ENCODE peak calls at places on chromosome 22, in seven cellular contexts. A is endothelial cell of umbilical vein, M is H1, H is MM.1S, J is IMR-90, W is PC-3, V is neural progenitor cell. B is an unnamed sample.
A peak's percentile ranks its signal among the peaks of the same experiment; 100 is the strongest.

GRCh38 chr22:24512043-24512442 is 16.9 kb downstream of the UPB1 start:
- DNase-seq in A (no peak), M (no peak), H (no peak), J (no peak), W (no peak), V (no peak), B (peak; percentile 32)

GRCh38 chr22:45512363-45512762 is 9.7 kb downstream of the FBLN1 start:
- DNase-seq in A (no peak), M (no peak), H (no peak), J (no peak), W (no peak), V (no peak), B (no peak)

GRCh38 chr22:30424471-30425326 is 869 bp upstream of the MTFP1 start:
- DNase-seq in A (no peak), M (no peak), H (peak; percentile 40), J (peak; percentile 28), W (no peak), V (peak; percentile 57), B (peak; percentile 60)

GRCh38 chr22:45341503-45341902 is 31.8 kb downstream of the FAM118A start:
- DNase-seq in A (no peak), M (no peak), H (no peak), J (no peak), W (no peak), V (no peak), B (no peak)

GRCh38 chr22:28438183-28438778 is 241.4 kb downstream of the TTC28 start:
- DNase-seq in A (no peak), M (no peak), H (no peak), J (no peak), W (no peak), V (no peak), B (no peak)

GRCh38 chr22:35538801-35539321 is 1.8 kb upstream of the RASD2 start:
- DNase-seq in A (no peak), M (no peak), H (peak; percentile 44), J (no peak), W (peak; percentile 64), V (peak; percentile 55), B (no peak)

GRCh38 chr22:31626427-31627150 is 35.4 kb downstream of the PISD start:
- DNase-seq in A (no peak), M (no peak), H (no peak), J (no peak), W (no peak), V (no peak), B (no peak)

GRCh38 chr22:42990131-42990838 is 24.7 kb downstream of the PACSIN2 start:
- DNase-seq in A (peak; percentile 56), M (no peak), H (no peak), J (peak; percentile 89), W (peak; percentile 86), V (peak; percentile 26), B (no peak)

GRCh38 chr22:28103596-28103995 is 184.5 kb upstream of the PITPNB start:
- DNase-seq in A (no peak), M (no peak), H (no peak), J (no peak), W (no peak), V (no peak), B (no peak)

GRCh38 chr22:28332410-28332809 is 347.2 kb downstream of the TTC28 start:
- DNase-seq in A (no peak), M (no peak), H (no peak), J (peak; percentile 28), W (no peak), V (no peak), B (no peak)

GRCh38 chr22:42901790-42902508 is 44.9 kb upstream of the ARFGAP3 start:
- DNase-seq in A (no peak), M (no peak), H (no peak), J (no peak), W (no peak), V (no peak), B (no peak)

GRCh38 chr22:28955817-28956216 is 72.4 kb downstream of the ZNRF3 start:
- DNase-seq in A (no peak), M (no peak), H (peak; percentile 96), J (no peak), W (no peak), V (no peak), B (no peak)

GRCh38 chr22:28283025-28283654 is 364.1 kb upstream of the PITPNB start:
- DNase-seq in A (peak; percentile 73), M (no peak), H (no peak), J (peak; percentile 52), W (no peak), V (no peak), B (no peak)

GRCh38 chr22:47395481-47395880 is 633.0 kb downstream of the TBC1D22A start:
- DNase-seq in A (no peak), M (no peak), H (no peak), J (peak; percentile 2), W (peak; percentile 82), V (no peak), B (peak; percentile 40)

GRCh38 chr22:44752285-44753188 is at the start of gene ARHGAP8:
- DNase-seq in A (no peak), M (no peak), H (no peak), J (no peak), W (peak; percentile 43), V (peak; percentile 38), B (peak; percentile 87)

GRCh38 chr22:44057411-44057987 is 33.4 kb downstream of the PARVB start:
- DNase-seq in A (no peak), M (no peak), H (no peak), J (no peak), W (no peak), V (no peak), B (no peak)

GRCh38 chr22:50705851-50706351 is 32.1 kb upstream of the ACR start:
- DNase-seq in A (no peak), M (no peak), H (no peak), J (no peak), W (no peak), V (no peak), B (peak; percentile 69)

GRCh38 chr22:41818011-41818410 is 14.9 kb upstream of the SREBF2 start:
- DNase-seq in A (no peak), M (no peak), H (no peak), J (no peak), W (no peak), V (no peak), B (no peak)

GRCh38 chr22:46085831-46086576 is 64.3 kb upstream of the PPARA start:
- DNase-seq in A (no peak), M (no peak), H (no peak), J (no peak), W (peak; percentile 90), V (no peak), B (peak; percentile 95)

GRCh38 chr22:42172385-42173172 is 42.0 kb upstream of the CYP2D6 start:
- DNase-seq in A (no peak), M (no peak), H (no peak), J (peak; percentile 58), W (no peak), V (no peak), B (no peak)

GRCh38 chr22:43742551-43742950 is 69.6 kb downstream of the EFCAB6 start:
- DNase-seq in A (no peak), M (no peak), H (no peak), J (no peak), W (no peak), V (no peak), B (no peak)

GRCh38 chr22:43014062-43014875 is 680 bp downstream of the PACSIN2 start:
- DNase-seq in A (peak; percentile 29), M (no peak), H (peak; percentile 14), J (no peak), W (peak; percentile 34), V (peak; percentile 80), B (peak; percentile 88)

GRCh38 chr22:36911887-36912661 is 1.4 kb upstream of the CSF2RB start:
- DNase-seq in A (peak; percentile 15), M (no peak), H (no peak), J (no peak), W (no peak), V (no peak), B (no peak)

GRCh38 chr22:36912694-36913430 is 566 bp upstream of the CSF2RB start:
- DNase-seq in A (no peak), M (no peak), H (no peak), J (no peak), W (no peak), V (no peak), B (no peak)

GRCh38 chr22:36914383-36914752 is 940 bp downstream of the CSF2RB start:
- DNase-seq in A (no peak), M (no peak), H (peak; percentile 79), J (no peak), W (no peak), V (no peak), B (no peak)

GRCh38 chr22:36916034-36916433 is 2.6 kb downstream of the CSF2RB start:
- DNase-seq in A (no peak), M (no peak), H (no peak), J (no peak), W (no peak), V (no peak), B (no peak)

DNA sequence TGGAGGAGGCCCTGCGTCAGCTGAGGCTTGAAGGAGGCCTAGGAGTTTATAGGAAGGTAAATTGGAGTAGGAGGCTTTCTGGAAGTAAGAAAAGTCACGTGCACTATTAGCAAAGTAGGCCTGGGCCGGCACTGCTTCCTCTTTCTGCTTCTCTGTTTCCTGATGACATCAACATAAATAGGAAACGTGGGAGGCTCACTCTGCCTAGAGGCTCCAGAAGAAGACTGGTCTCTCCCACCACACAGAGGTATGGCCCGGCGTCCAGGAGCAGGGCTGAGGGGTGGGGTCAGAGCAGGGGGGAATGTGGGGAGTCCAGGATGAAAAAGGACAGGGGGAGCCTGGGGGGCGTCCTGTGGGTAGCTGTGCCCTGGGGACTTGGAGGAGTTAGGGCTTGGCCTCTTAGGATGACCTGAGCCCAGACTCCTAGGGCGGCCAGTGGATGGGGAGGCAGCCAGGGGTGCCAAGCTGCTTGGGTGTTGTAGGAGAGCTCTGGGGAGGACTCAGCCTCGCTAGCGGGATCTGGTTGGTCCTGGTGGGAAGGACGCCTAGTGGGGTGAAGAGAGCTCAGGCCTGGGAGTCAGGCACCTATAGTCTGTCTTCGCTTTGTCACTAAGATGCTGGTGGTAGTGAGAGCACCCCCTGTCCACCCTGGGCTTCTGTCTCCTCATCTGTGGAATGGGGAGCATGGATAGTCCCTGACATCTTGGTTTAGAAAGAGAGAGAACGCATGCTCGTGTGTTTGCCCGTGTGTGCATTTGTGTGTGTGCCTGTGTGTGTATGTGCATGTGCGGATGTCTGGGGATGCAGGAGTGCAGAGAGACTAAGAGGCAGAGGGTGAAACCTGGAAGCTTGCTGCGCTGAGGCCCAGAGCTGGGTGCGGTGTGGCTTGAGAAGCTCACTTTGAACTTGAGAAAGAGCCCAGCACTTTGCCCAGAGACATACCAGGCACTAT is at the start of gene CSF2RB:
- DNase-seq in A (peak; percentile 78), M (no peak), H (peak; percentile 78), J (no peak), W (no peak), V (no peak), B (peak; percentile 67)
- H3K27ac ChIP-seq in A (peak within 1 kb of the TSS; percentile 68), M (no peak within 1 kb of the TSS), H (peak within 1 kb of the TSS; percentile 92), J (no peak within 1 kb of the TSS), W (no peak within 1 kb of the TSS), V (no peak within 1 kb of the TSS), B (peak within 1 kb of the TSS; percentile 52)

GRCh38 chr22:49701380-49702067 is 126.1 kb downstream of the BRD1 start:
- DNase-seq in A (no peak), M (no peak), H (no peak), J (no peak), W (peak; percentile 5), V (no peak), B (no peak)
- TF ChIP-seq CTCF in A (peak; percentile 43), M (peak; percentile 28), H (peak; percentile 59), J (no peak), W (peak; percentile 67), V (peak; percentile 67), B (peak; percentile 3)

GRCh38 chr22:49240472-49240871 is 587.2 kb downstream of the BRD1 start:
- DNase-seq in A (no peak), M (no peak), H (no peak), J (no peak), W (no peak), V (no peak), B (peak; percentile 61)
- H3K9ac ChIP-seq in A (no peak overlapping the region), M (no peak overlapping the region), H (no peak overlapping the region), J (no peak overlapping the region), W (no peak overlapping the region), V (no peak overlapping the region), B (no peak overlapping the region)

GRCh38 chr22:17064498-17065100 is 20.2 kb upstream of the IL17RA start:
- DNase-seq in A (no peak), M (no peak), H (no peak), J (no peak), W (no peak), V (no peak), B (no peak)
- H3K27ac ChIP-seq in A (peak overlapping the region; percentile 92), M (no peak overlapping the region), H (no peak overlapping the region), J (no peak overlapping the region), W (no peak overlapping the region), V (no peak overlapping the region), B (no peak overlapping the region)